ENCODE peak calls at places on chromosomes 4 and X, in four cellular contexts. L is H1, S is K562, C is HepG2. A is an unnamed sample.

GRCh38 chr4:114265342-114265741 is 285.9 kb upstream of the ARSJ start:
- DNase-seq in S (no peak), L (no peak), C (no peak), A (no peak)

GRCh38 chrX:80223922-80224579 is 196.2 kb upstream of the TENT5D start:
- DNase-seq in C (no peak), L (no peak), S (no peak), A (no peak)

GRCh38 chr4:40953253-40954118 is 203.7 kb downstream of the NSUN7 start:
- DNase-seq in S (no peak), C (no peak), L (no peak), A (no peak)

GRCh38 chrX:144791298-144791697 is 456.0 kb upstream of the SPANXN1 start:
- DNase-seq in C (no peak), S (no peak), L (no peak), A (no peak)

GRCh38 chrX:54980334-54980733 is 13.7 kb downstream of the PFKFB1 start:
- DNase-seq in S (no peak), C (no peak), L (no peak), A (no peak)

GRCh38 chr4:140243345-140243753 is 89.4 kb upstream of the MAML3 start:
- DNase-seq in C (no peak), L (no peak), S (no peak), A (peak)

GRCh38 chrX:135295238-135295943 is 13.9 kb upstream of the ETDC start:
- DNase-seq in S (no peak), C (no peak), L (peak), A (peak)

GRCh38 chr4:36414248-36414647 is 132.8 kb downstream of the DTHD1 start:
- DNase-seq in C (no peak), S (no peak), L (no peak), A (no peak)

GRCh38 chr4:2750719-2751605 is 5.2 kb downstream of the TNIP2 start:
- DNase-seq in C (no peak), S (no peak), L (no peak), A (no peak)

GRCh38 chr4:7348946-7349900 is 85.5 kb downstream of the PSAPL1 start:
- DNase-seq in L (no peak), C (no peak), S (no peak), A (no peak)

GRCh38 chr4:78100060-78100459 is 42.9 kb downstream of the FRAS1 start:
- DNase-seq in S (no peak), C (no peak), L (no peak), A (no peak)

GRCh38 chr4:41561241-41561640 is 23.3 kb downstream of the LIMCH1 start:
- DNase-seq in S (no peak), C (no peak), L (no peak), A (no peak)

GRCh38 chr4:80006935-80007744 is 65.9 kb downstream of the ANTXR2 start:
- DNase-seq in S (peak), L (no peak), C (peak), A (no peak)

GRCh38 chr4:164021947-164022346 is 527.5 kb downstream of the TMA16 start:
- DNase-seq in S (no peak), L (no peak), C (no peak), A (no peak)

GRCh38 chr4:128812360-128812958 is 3.0 kb downstream of the JADE1 start:
- DNase-seq in C (peak), S (no peak), L (no peak), A (no peak)

GRCh38 chrX:334971-335757 is 16.6 kb upstream of the GTPBP6 start:
- DNase-seq in L (no peak), S (no peak), C (no peak), A (no peak)

GRCh38 chr4:10773010-10773409 is 88.4 kb upstream of the CLNK start:
- DNase-seq in L (no peak), C (no peak), S (no peak), A (no peak)

GRCh38 chr4:42995343-42995944 is 102.9 kb downstream of the GRXCR1 start:
- DNase-seq in C (peak), S (peak), L (no peak), A (no peak)

GRCh38 chr4:83536649-83537352 is 893 bp downstream of the GPAT3 start:
- DNase-seq in S (no peak), C (no peak), L (no peak), A (no peak)

GRCh38 chrX:40094900-40095587 is 2.7 kb downstream of the BCOR start:
- DNase-seq in L (no peak), S (no peak), C (no peak), A (no peak)

GRCh38 chr4:151862766-151863165 is 102.0 kb upstream of the GATB start:
- DNase-seq in L (no peak), S (no peak), C (no peak), A (no peak)

GRCh38 chr4:26226978-26227377 is 93.8 kb upstream of the RBPJ start:
- DNase-seq in S (no peak), C (no peak), L (no peak), A (no peak)

GRCh38 chr4:77308843-77309242 is 151.8 kb downstream of the CCNG2 start:
- DNase-seq in L (no peak), S (peak), C (peak), A (no peak)

GRCh38 chr4:22869235-22869634 is 176.5 kb downstream of the GBA3 start:
- DNase-seq in C (no peak), S (no peak), L (no peak), A (no peak)

GRCh38 chrX:69077895-69078455 is 87.3 kb downstream of the PJA1 start:
- DNase-seq in C (no peak), L (no peak), S (no peak), A (no peak)
- TF ChIP-seq CHD2 in C (no peak), L (no peak), S (no peak), A (no peak)

DNA sequence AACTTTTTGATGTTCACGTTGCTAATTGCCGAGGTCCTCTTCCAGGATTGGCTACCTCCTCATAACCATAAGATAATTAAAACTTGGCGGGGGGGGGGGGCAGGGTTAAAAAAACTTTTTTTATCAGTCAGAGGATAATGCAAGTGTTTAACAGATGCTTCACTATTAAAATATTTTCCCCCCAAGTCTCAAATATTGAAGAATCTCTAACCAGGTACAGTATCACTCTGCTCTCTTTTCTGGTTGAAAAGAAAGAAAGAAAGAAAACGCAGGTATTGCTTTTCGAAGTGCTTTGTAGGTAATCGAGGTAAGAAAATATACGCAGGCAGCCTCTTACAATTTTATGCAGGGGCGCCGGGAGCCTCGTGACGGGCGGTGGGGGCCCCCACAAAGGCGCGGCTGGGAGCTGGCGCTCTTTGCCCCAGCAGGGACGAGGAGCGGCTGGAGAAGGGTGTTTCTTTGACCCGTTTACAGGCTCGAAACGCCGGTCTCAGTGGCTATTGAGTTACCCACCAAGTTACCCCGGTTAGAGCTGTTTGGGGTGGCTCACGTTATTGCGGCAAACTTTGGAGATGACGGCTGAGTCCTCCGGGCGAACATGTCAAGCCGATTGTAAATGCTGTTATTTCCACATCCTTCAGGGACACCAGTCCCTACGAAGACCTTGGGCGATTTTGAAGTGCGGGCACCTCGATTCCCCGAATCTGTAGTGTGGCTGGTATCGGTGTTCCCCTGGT is 465 bp upstream of the HAND2 start:
- DNase-seq in S (no peak), C (no peak), L (no peak), A (no peak)
- TF ChIP-seq EZH2 in S (no peak), C (no peak), L (no peak), A (no peak)

GRCh38 chr4:47704693-47705325 is 133.1 kb downstream of the CORIN start:
- DNase-seq in L (peak), C (peak), S (peak), A (no peak)
- TF ChIP-seq CHD2 in L (no peak), C (no peak), S (no peak), A (no peak)

GRCh38 chr4:74934822-74935326 is 2.0 kb downstream of the PARM1 start:
- DNase-seq in L (no peak), C (no peak), S (no peak), A (no peak)

GRCh38 chr4:74932832-74933561 is at the start of gene PARM1:
- DNase-seq in L (peak), S (peak), C (peak), A (no peak)

GRCh38 chr4:74933562-74934015 is 673 bp downstream of the PARM1 start:
- DNase-seq in S (no peak), C (no peak), L (no peak), A (no peak)

GRCh38 chr4:74932010-74932409 is 906 bp upstream of the PARM1 start:
- DNase-seq in S (no peak), L (no peak), C (no peak), A (no peak)

DNA sequence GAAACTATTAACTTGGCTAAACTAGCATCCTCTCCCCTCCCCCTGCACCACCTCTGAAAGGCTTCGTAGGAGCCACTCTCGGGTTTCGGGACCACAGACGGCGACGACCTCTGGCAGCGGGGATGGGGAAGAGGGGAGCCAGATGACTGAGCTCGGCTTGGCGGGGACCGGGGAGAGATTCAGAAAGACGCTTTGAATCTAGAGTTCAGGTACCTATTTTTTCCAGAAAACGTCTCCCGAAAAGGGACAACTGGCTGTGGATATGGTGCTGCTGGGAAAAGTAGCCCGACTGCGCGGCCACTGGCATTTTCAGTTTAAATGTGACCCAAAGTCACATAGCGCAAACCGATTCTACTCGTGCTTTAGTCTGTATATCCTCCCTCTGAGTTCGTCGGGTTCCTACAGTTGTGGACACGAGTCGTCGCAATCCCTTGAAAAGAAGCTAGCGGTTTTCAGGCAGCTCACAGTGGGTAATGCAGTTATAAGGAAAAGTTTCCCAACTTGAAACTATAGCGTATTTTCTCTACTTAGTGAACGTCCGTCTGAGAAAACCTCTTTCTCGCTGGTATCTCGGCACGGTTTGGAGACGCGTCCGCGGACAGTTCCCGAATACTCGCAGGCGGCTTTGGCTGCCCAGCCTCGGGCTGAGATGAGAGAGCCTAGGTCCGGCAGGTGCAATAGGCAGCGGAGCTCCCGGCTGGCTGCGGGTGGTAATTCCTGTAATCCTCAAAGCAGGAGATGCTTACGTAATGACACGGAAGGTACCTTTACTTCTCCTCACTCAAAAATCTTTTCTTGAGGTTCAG is 1.3 kb downstream of the PARM1 start:
- DNase-seq in C (no peak), S (no peak), L (no peak), A (no peak)
- TF ChIP-seq EZH2 in C (peak), S (no peak), L (peak), A (peak)

DNA sequence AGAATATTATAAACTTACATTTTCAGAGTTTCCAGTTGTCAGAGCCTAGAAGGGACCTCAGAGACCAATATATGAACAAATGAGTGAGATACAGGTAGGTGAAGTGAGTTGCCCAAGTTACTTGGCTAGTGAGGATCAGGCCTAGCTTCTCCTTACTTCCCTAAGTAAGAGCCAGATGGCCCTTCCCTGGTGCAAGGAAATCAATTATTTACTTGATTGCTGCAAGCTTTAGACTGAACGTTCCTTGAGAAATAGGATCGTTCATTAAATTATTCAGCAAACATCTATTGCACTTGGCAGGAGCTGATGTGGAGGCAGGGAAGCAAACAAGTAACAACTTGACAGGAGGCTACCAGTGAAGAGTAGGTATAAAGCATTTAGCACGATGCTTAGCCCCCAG is 117.8 kb downstream of the EFHC2 start:
- DNase-seq in C (no peak), S (no peak), L (no peak), A (no peak)
- TF ChIP-seq CHD2 in C (no peak), S (no peak), L (no peak), A (no peak)

GRCh38 chr4:68817386-68817785 is 1.6 kb downstream of the UGT2B10 start:
- DNase-seq in C (peak), S (no peak), L (no peak), A (no peak)
- TF ChIP-seq EZH2 in C (no peak), S (no peak), L (no peak), A (no peak)

DNA sequence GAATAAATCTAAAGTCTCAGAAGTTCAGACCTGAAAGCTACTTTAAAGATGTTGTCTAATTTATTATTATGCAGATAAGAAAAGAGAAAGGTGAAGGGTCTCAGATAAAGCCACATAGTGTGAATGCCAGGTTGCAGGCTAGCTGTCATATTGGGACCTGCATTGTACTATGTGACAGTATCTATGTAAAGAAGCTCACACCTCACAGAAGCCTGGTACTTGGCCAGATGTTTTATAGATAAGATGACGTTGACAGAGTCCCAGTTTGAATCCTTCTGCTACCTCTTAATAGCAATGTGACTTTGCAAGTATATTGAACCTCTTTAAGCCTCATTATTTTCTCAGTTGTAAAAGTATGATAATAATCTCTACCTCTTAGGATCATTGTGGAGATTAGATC is 227.0 kb downstream of the SPRY1 start:
- DNase-seq in C (no peak), L (no peak), S (no peak), A (no peak)
- TF ChIP-seq CHD2 in C (no peak), L (no peak), S (no peak), A (no peak)

GRCh38 chr4:54658321-54659093 is 750 bp downstream of the KIT start:
- DNase-seq in L (no peak), C (peak), S (peak), A (no peak)
- TF ChIP-seq EZH2 in L (peak), C (no peak), S (no peak), A (no peak)

GRCh38 chr4:24820541-24820940 is 25.2 kb downstream of the SOD3 start:
- DNase-seq in C (no peak), S (no peak), L (no peak), A (no peak)

GRCh38 chr4:24813732-24814131 is 18.4 kb downstream of the SOD3 start:
- DNase-seq in L (no peak), S (no peak), C (no peak), A (no peak)

GRCh38 chr4:24816797-24817196 is 21.4 kb downstream of the SOD3 start:
- DNase-seq in L (no peak), S (no peak), C (no peak), A (no peak)
- TF ChIP-seq CHD2 in L (no peak), S (no peak), C (no peak), A (no peak)